ENCODE peak calls at places on chromosome 3, in ten cellular contexts. Q is left ventricle myocardium inferior; O is tibial artery; W is left ventricle myocardium superior; D is kidney epithelial cell; Z is kidney tubule cell; U is T-cell; J is NCI-H1092; N is K562; X is activated CD4-positive, alpha-beta T cell treated with anti-CD3 and anti-CD28 coated beads for 48 hours. S is an unnamed sample.

GRCh38 chr3:103949690-103950089 is 1417.0 kb upstream of the ALCAM start:
- DNase-seq in Q (no peak), O (no peak), W (no peak), D (no peak), Z (peak), U (no peak), J (no peak), N (no peak), X (no peak), S (peak)

GRCh38 chr3:67620869-67621268 is 33.5 kb downstream of the SUCLG2 start:
- DNase-seq in Q (no peak), O (no peak), W (no peak), D (no peak), Z (no peak), U (no peak), J (no peak), N (no peak), X (no peak), S (no peak)

GRCh38 chr3:24232784-24233183 is 261.9 kb downstream of the THRB start:
- DNase-seq in Q (no peak), O (no peak), W (no peak), D (no peak), Z (no peak), U (no peak), J (no peak), N (no peak), X (no peak), S (no peak)

GRCh38 chr3:179450901-179451334 is 352 bp downstream of the GNB4 start:
- DNase-seq in Q (no peak), O (peak), W (no peak), D (no peak), Z (no peak), U (no peak), J (peak), N (peak), X (no peak), S (no peak)

GRCh38 chr3:151709847-151710246 is 23.9 kb upstream of the AADACL2 start:
- DNase-seq in Q (no peak), O (no peak), W (no peak), D (peak), Z (peak), U (no peak), J (no peak), N (no peak), X (no peak), S (peak)

GRCh38 chr3:152113413-152113812 is 155.3 kb upstream of the MBNL1 start:
- DNase-seq in Q (no peak), O (no peak), W (no peak), D (no peak), Z (no peak), U (no peak), J (no peak), N (no peak), X (no peak), S (no peak)

GRCh38 chr3:122992628-122993570 is 34.7 kb downstream of the SEMA5B start:
- DNase-seq in Q (no peak), O (peak), W (peak), D (no peak), Z (no peak), U (no peak), J (no peak), N (no peak), X (no peak), S (no peak)

GRCh38 chr3:15805756-15806266 is 8.0 kb upstream of the ANKRD28 start:
- DNase-seq in Q (no peak), O (no peak), W (no peak), D (no peak), Z (peak), U (no peak), J (no peak), N (no peak), X (no peak), S (peak)

GRCh38 chr3:8651418-8652322 is 7.1 kb upstream of the SSUH2 start:
- DNase-seq in Q (no peak), O (no peak), W (no peak), D (no peak), Z (no peak), U (no peak), J (no peak), N (no peak), X (no peak), S (no peak)

GRCh38 chr3:54954019-54954418 is 26.2 kb upstream of the LRTM1 start:
- DNase-seq in Q (no peak), O (no peak), W (peak), D (peak), Z (peak), U (no peak), J (no peak), N (no peak), X (no peak), S (peak)

GRCh38 chr3:117105650-117106049 is 396.1 kb downstream of the TUSC7 start:
- DNase-seq in Q (no peak), O (no peak), W (no peak), D (no peak), Z (no peak), U (no peak), J (no peak), N (no peak), X (no peak), S (no peak)

GRCh38 chr3:98732239-98733054 is 30.7 kb upstream of the ST3GAL6 start:
- DNase-seq in Q (peak), O (peak), W (peak), D (no peak), Z (peak), U (no peak), J (peak), N (no peak), X (peak), S (peak)

GRCh38 chr3:136787226-136787793 is 31.6 kb upstream of the SLC35G2 start:
- DNase-seq in Q (no peak), O (no peak), W (no peak), D (no peak), Z (peak), U (no peak), J (no peak), N (peak), X (peak), S (no peak)

GRCh38 chr3:161035711-161036110 is 69.4 kb downstream of the B3GALNT1 start:
- DNase-seq in Q (no peak), O (no peak), W (no peak), D (peak), Z (no peak), U (no peak), J (no peak), N (no peak), X (no peak), S (no peak)

GRCh38 chr3:64184621-64185020 is 40.6 kb downstream of the PRICKLE2 start:
- DNase-seq in Q (no peak), O (no peak), W (no peak), D (no peak), Z (peak), U (no peak), J (no peak), N (no peak), X (no peak), S (peak)

GRCh38 chr3:142724682-142725351 is 983 bp downstream of the TRPC1 start:
- DNase-seq in Q (peak), O (peak), W (peak), D (no peak), Z (peak), U (peak), J (peak), N (peak), X (peak), S (no peak)

GRCh38 chr3:141240290-141241247 is 8.9 kb downstream of the PXYLP1 start:
- DNase-seq in Q (no peak), O (no peak), W (no peak), D (no peak), Z (peak), U (no peak), J (no peak), N (no peak), X (no peak), S (peak)

GRCh38 chr3:134085034-134085775 is 55.5 kb upstream of the SLCO2A1 start:
- DNase-seq in Q (no peak), O (no peak), W (no peak), D (no peak), Z (no peak), U (no peak), J (no peak), N (no peak), X (no peak), S (peak)

GRCh38 chr3:158269896-158270295 is 160.0 kb downstream of the RSRC1 start:
- DNase-seq in Q (no peak), O (no peak), W (no peak), D (no peak), Z (peak), U (no peak), J (no peak), N (no peak), X (no peak), S (peak)

GRCh38 chr3:194573680-194574437 is 59.4 kb downstream of the TMEM44 start:
- DNase-seq in Q (no peak), O (no peak), W (peak), D (no peak), Z (peak), U (no peak), J (peak), N (peak), X (peak), S (peak)

GRCh38 chr3:15520185-15520584 is 1.3 kb downstream of the COLQ start:
- DNase-seq in Q (no peak), O (no peak), W (no peak), D (no peak), Z (peak), U (no peak), J (no peak), N (no peak), X (no peak), S (peak)

GRCh38 chr3:159486580-159486979 is 502.1 kb upstream of the IL12A start:
- DNase-seq in Q (no peak), O (no peak), W (no peak), D (no peak), Z (peak), U (no peak), J (no peak), N (no peak), X (no peak), S (peak)

GRCh38 chr3:129346690-129347440 is 68.2 kb downstream of the HMCES start:
- DNase-seq in Q (no peak), O (no peak), W (no peak), D (no peak), Z (peak), U (no peak), J (no peak), N (no peak), X (no peak), S (no peak)

GRCh38 chr3:98954242-98954641 is 52.7 kb upstream of the DCBLD2 start:
- DNase-seq in Q (no peak), O (no peak), W (no peak), D (no peak), Z (no peak), U (no peak), J (no peak), N (no peak), X (no peak), S (no peak)

GRCh38 chr3:119356646-119357045 is 62.5 kb downstream of the ARHGAP31 start:
- DNase-seq in Q (no peak), O (no peak), W (no peak), D (no peak), Z (peak), U (no peak), J (no peak), N (no peak), X (no peak), S (no peak)

GRCh38 chr3:190701096-190701532 is 161.4 kb downstream of the GMNC start:
- DNase-seq in Q (peak), O (no peak), W (peak), D (peak), Z (peak), U (no peak), J (no peak), N (no peak), X (peak), S (peak)

GRCh38 chr3:197942956-197943556 is 6.9 kb upstream of the RPL35A start:
- DNase-seq in Q (no peak), O (no peak), W (no peak), D (no peak), Z (peak), U (no peak), J (no peak), N (peak), X (peak), S (peak)

GRCh38 chr3:10928396-10928960 is 64.1 kb upstream of the SLC6A1 start:
- DNase-seq in Q (no peak), O (no peak), W (no peak), D (no peak), Z (no peak), U (no peak), J (no peak), N (no peak), X (no peak), S (no peak)

GRCh38 chr3:151918253-151919029 is 45.0 kb downstream of the SUCNR1 start:
- DNase-seq in Q (no peak), O (no peak), W (no peak), D (peak), Z (peak), U (no peak), J (no peak), N (no peak), X (no peak), S (peak)

GRCh38 chr3:45748068-45748467 is 48.3 kb downstream of the SLC6A20 start:
- DNase-seq in Q (no peak), O (no peak), W (no peak), D (no peak), Z (no peak), U (no peak), J (no peak), N (no peak), X (no peak), S (peak)

GRCh38 chr3:128280466-128281455 is 127.5 kb downstream of the EEFSEC start:
- DNase-seq in Q (no peak), O (no peak), W (no peak), D (no peak), Z (no peak), U (no peak), J (peak), N (no peak), X (no peak), S (peak)

GRCh38 chr3:51982352-51982837 is 940 bp upstream of the ACY1 start:
- DNase-seq in Q (no peak), O (no peak), W (no peak), D (no peak), Z (peak), U (no peak), J (peak), N (peak), X (peak), S (peak)

GRCh38 chr3:155321418-155321817 is 27.9 kb upstream of the STRIT1 start:
- DNase-seq in Q (no peak), O (no peak), W (no peak), D (no peak), Z (no peak), U (no peak), J (no peak), N (no peak), X (no peak), S (no peak)

GRCh38 chr3:186208328-186208989 is 99.6 kb upstream of the ETV5 start:
- DNase-seq in Q (no peak), O (no peak), W (no peak), D (no peak), Z (no peak), U (no peak), J (no peak), N (no peak), X (no peak), S (no peak)

GRCh38 chr3:149282836-149283235 is 50.6 kb downstream of the TM4SF18 start:
- DNase-seq in Q (no peak), O (no peak), W (no peak), D (no peak), Z (no peak), U (no peak), J (no peak), N (no peak), X (no peak), S (no peak)

S was measured in epithelial cell of esophagus.